ENCODE peak calls at places on chromosomes 11 and 22, in seven cellular contexts. J is skeletal muscle cell; O is stimulated activated CD4-positive, alpha-beta T cell treated with anti-CD3 and anti-CD28 coated beads, Interleukin-12 subunit alpha, Interleukin-12 subunit beta, amount 100 ng/mL, for 48 hours; P is brain microvascular endothelial cell; A is left lung; V is Kasumi-1; H is T-helper 1 cell. E is an unnamed sample.

GRCh38 chr22:38317237-38317994 is at the start of gene CSNK1E:
- DNase-seq in O (peak; percentile 52), J (no peak), V (peak; percentile 28), A (peak; percentile 94), H (peak; percentile 66), P (peak; percentile 46), E (peak; percentile 87)

GRCh38 chr11:73219396-73220285 is 1.6 kb downstream of the P2RY2 start:
- DNase-seq in A (no peak), O (no peak), J (no peak), V (no peak), P (no peak), H (no peak), E (peak; percentile 35)

GRCh38 chr22:25762147-25762546 is 20.2 kb downstream of the MYO18B start:
- DNase-seq in V (no peak), A (no peak), P (no peak), J (no peak), O (no peak), H (no peak), E (no peak)

GRCh38 chr11:5663511-5663910 is 21.4 kb downstream of the TRIM5 start:
- DNase-seq in H (no peak), A (no peak), J (no peak), V (no peak), O (no peak), P (no peak), E (no peak)

GRCh38 chr11:65695459-65696241 is 16.4 kb upstream of the KAT5 start:
- DNase-seq in O (no peak), H (no peak), J (no peak), P (no peak), V (no peak), A (no peak), E (no peak)

GRCh38 chr11:88377151-88377550 is 39.6 kb upstream of the CTSC start:
- DNase-seq in V (no peak), O (no peak), P (no peak), J (no peak), H (no peak), A (no peak), E (no peak)

GRCh38 chr11:134561348-134561720 is 149.3 kb upstream of the B3GAT1 start:
- DNase-seq in H (no peak), P (no peak), A (no peak), O (no peak), V (no peak), J (no peak), E (no peak)

GRCh38 chr22:17199131-17199731 is 20.0 kb downstream of the ADA2 start:
- DNase-seq in O (no peak), V (no peak), A (no peak), P (no peak), J (peak; percentile 5), H (no peak), E (no peak)

GRCh38 chr22:29145321-29146072 is 60.2 kb upstream of the EMID1 start:
- DNase-seq in V (no peak), A (no peak), O (no peak), H (no peak), P (no peak), J (no peak), E (no peak)

GRCh38 chr11:110295487-110296225 is 758 bp downstream of the RDX start:
- DNase-seq in A (peak; percentile 92), P (peak; percentile 28), V (peak; percentile 37), H (peak; percentile 63), O (peak; percentile 34), J (no peak), E (peak; percentile 75)

GRCh38 chr11:12158926-12159325 is 48.5 kb downstream of the MICAL2 start:
- DNase-seq in V (no peak), H (no peak), J (no peak), O (no peak), P (no peak), A (no peak), E (no peak)

GRCh38 chr11:126311464-126312291 is 7.8 kb downstream of the DCPS start:
- DNase-seq in A (no peak), O (no peak), P (no peak), J (no peak), V (peak; percentile 69), H (no peak), E (no peak)

GRCh38 chr22:27801616-27802388 is at the start of gene MN1:
- DNase-seq in J (no peak), O (no peak), V (peak; percentile 18), P (no peak), A (no peak), H (no peak), E (no peak)

E was measured in lower lobe of right lung.